ENCODE peak calls at places on chromosomes 12 and 14, in eight cellular contexts. H is fibroblast of the conjunctiva, G is mucosa of gallbladder, X is mammary epithelial cell, W is WTC11, D is NCI-H524, I is epithelial cell of esophagus, O is NCI-H1417. F is an unnamed sample.

GRCh38 chr12:109293106-109293505 is 16.0 kb downstream of the FOXN4 start:
- DNase-seq in H (no peak), G (no peak), X (no peak), W (no peak), D (no peak), I (no peak), O (no peak), F (no peak)

GRCh38 chr14:25150934-25151790 is 101.2 kb upstream of the STXBP6 start:
- DNase-seq in H (peak), G (no peak), X (peak), W (no peak), D (peak), I (peak), O (peak), F (no peak)

GRCh38 chr12:128463881-128464280 is 196.9 kb downstream of the TMEM132C start:
- DNase-seq in H (no peak), G (no peak), X (no peak), W (no peak), D (no peak), I (no peak), O (no peak), F (no peak)

GRCh38 chr12:71447691-71448660 is 8.4 kb downstream of the LGR5 start:
- DNase-seq in H (no peak), G (no peak), X (no peak), W (no peak), D (no peak), I (no peak), O (no peak), F (no peak)

GRCh38 chr14:73785336-73785833 is 66.2 kb upstream of the PTGR2 start:
- DNase-seq in H (no peak), G (peak), X (peak), W (no peak), D (peak), I (peak), O (no peak), F (no peak)

GRCh38 chr12:63151898-63152700 is 1.1 kb upstream of the AVPR1A start:
- DNase-seq in H (peak), G (peak), X (peak), W (peak), D (peak), I (peak), O (peak), F (no peak)

GRCh38 chr12:120847392-120848157 is 56.6 kb downstream of the SPPL3 start:
- DNase-seq in H (no peak), G (no peak), X (no peak), W (no peak), D (no peak), I (peak), O (no peak), F (no peak)

GRCh38 chr14:23454445-23454856 is 15.1 kb upstream of the NGDN start:
- DNase-seq in H (no peak), G (no peak), X (peak), W (no peak), D (peak), I (peak), O (no peak), F (no peak)

GRCh38 chr12:6563448-6564050 is 4.5 kb downstream of the NOP2 start:
- DNase-seq in H (peak), G (peak), X (peak), W (peak), D (peak), I (peak), O (peak), F (peak)

GRCh38 chr12:120720234-120720968 is 5.2 kb upstream of the ACADS start:
- DNase-seq in H (peak), G (no peak), X (peak), W (no peak), D (no peak), I (peak), O (no peak), F (no peak)

GRCh38 chr14:74616507-74616906 is 4.5 kb upstream of the LTBP2 start:
- DNase-seq in H (no peak), G (no peak), X (peak), W (no peak), D (no peak), I (peak), O (no peak), F (no peak)

GRCh38 chr14:70004791-70005190 is 125.6 kb downstream of the SMOC1 start:
- DNase-seq in H (no peak), G (no peak), X (no peak), W (no peak), D (no peak), I (no peak), O (no peak), F (no peak)

GRCh38 chr12:51683763-51684357 is 92.8 kb downstream of the SCN8A start:
- DNase-seq in H (peak), G (no peak), X (peak), W (no peak), D (no peak), I (peak), O (no peak), F (no peak)

GRCh38 chr14:42299692-42300091 is 693.0 kb downstream of the LRFN5 start:
- DNase-seq in H (no peak), G (no peak), X (no peak), W (no peak), D (no peak), I (no peak), O (no peak), F (no peak)

GRCh38 chr12:10307630-10308029 is at the start of gene KLRD1:
- DNase-seq in H (no peak), G (no peak), X (no peak), W (no peak), D (no peak), I (peak), O (no peak), F (no peak)

GRCh38 chr12:49956663-49957569 is 4.8 kb upstream of the AQP5 start:
- DNase-seq in H (no peak), G (no peak), X (no peak), W (no peak), D (peak), I (no peak), O (no peak), F (no peak)

GRCh38 chr14:37753459-37753858 is 158.0 kb downstream of the TTC6 start:
- DNase-seq in H (no peak), G (no peak), X (no peak), W (no peak), D (no peak), I (no peak), O (no peak), F (no peak)

GRCh38 chr12:121769831-121770301 is 23.6 kb downstream of the RHOF start:
- DNase-seq in H (no peak), G (peak), X (no peak), W (no peak), D (no peak), I (no peak), O (no peak), F (no peak)

GRCh38 chr12:79006306-79006705 is 141.7 kb downstream of the SYT1 start:
- DNase-seq in H (no peak), G (no peak), X (no peak), W (no peak), D (peak), I (peak), O (peak), F (no peak)

GRCh38 chr14:64723691-64724577 is 19.7 kb downstream of the PLEKHG3 start:
- DNase-seq in H (no peak), G (peak), X (peak), W (no peak), D (no peak), I (peak), O (peak), F (peak)

GRCh38 chr12:97568336-97569180 is 106.0 kb downstream of the RMST start:
- DNase-seq in H (no peak), G (peak), X (peak), W (no peak), D (no peak), I (peak), O (no peak), F (no peak)

GRCh38 chr14:94395900-94396574 is 7.6 kb upstream of the SERPINA1 start:
- DNase-seq in H (no peak), G (no peak), X (no peak), W (no peak), D (no peak), I (no peak), O (no peak), F (no peak)

GRCh38 chr12:74780458-74781241 is 243.0 kb downstream of the ATXN7L3B start:
- DNase-seq in H (no peak), G (no peak), X (peak), W (no peak), D (peak), I (peak), O (no peak), F (no peak)

GRCh38 chr12:103401421-103401820 is 94.3 kb downstream of the C12orf42 start:
- DNase-seq in H (no peak), G (no peak), X (peak), W (no peak), D (no peak), I (peak), O (no peak), F (no peak)

GRCh38 chr12:8687846-8688601 is 9.8 kb upstream of the RIMKLB start:
- DNase-seq in H (peak), G (peak), X (peak), W (no peak), D (peak), I (peak), O (peak), F (no peak)

GRCh38 chr12:85923767-85924331 is 49.8 kb downstream of the NTS start:
- DNase-seq in H (peak), G (no peak), X (peak), W (no peak), D (peak), I (peak), O (no peak), F (no peak)

GRCh38 chr12:111602348-111602747 is 3.2 kb upstream of the ATXN2 start:
- DNase-seq in H (no peak), G (no peak), X (no peak), W (no peak), D (no peak), I (no peak), O (no peak), F (no peak)

GRCh38 chr14:22780941-22781605 is 14.6 kb downstream of the OXA1L start:
- DNase-seq in H (no peak), G (no peak), X (no peak), W (no peak), D (no peak), I (no peak), O (no peak), F (no peak)

GRCh38 chr12:68867606-68868005 is 59.6 kb downstream of the MDM2 start:
- DNase-seq in H (no peak), G (no peak), X (no peak), W (peak), D (peak), I (no peak), O (no peak), F (no peak)

GRCh38 chr14:68124050-68124449 is 304.5 kb downstream of the RAD51B start:
- DNase-seq in H (no peak), G (no peak), X (no peak), W (no peak), D (no peak), I (no peak), O (no peak), F (no peak)

GRCh38 chr14:78637903-78638302 is 467.7 kb downstream of the NRXN3 start:
- DNase-seq in H (no peak), G (no peak), X (no peak), W (no peak), D (no peak), I (no peak), O (peak), F (no peak)

GRCh38 chr12:22729898-22730443 is 105.0 kb downstream of the ETNK1 start:
- DNase-seq in H (no peak), G (no peak), X (no peak), W (no peak), D (no peak), I (peak), O (no peak), F (no peak)

GRCh38 chr12:114733919-114734318 is 49.9 kb upstream of the TBX3 start:
- DNase-seq in H (no peak), G (no peak), X (no peak), W (no peak), D (no peak), I (no peak), O (no peak), F (no peak)

GRCh38 chr14:76918176-76918750 is 92.1 kb downstream of the LRRC74A start:
- DNase-seq in H (peak), G (peak), X (no peak), W (no peak), D (peak), I (no peak), O (peak), F (no peak)

GRCh38 chr14:35932659-35933159 is 106.6 kb downstream of the BRMS1L start:
- DNase-seq in H (no peak), G (no peak), X (no peak), W (no peak), D (no peak), I (no peak), O (no peak), F (no peak)

F was measured in activated T-helper 9 cell treated with anti-CD3 and anti-CD28 coated beads, Interleukin-2, amount 50 U/mL, for 16 hours.